ENCODE peak calls at places on chromosomes 3 and 15, in eight cellular contexts. One of them, this sample, is unnamed.

GRCh38 chr3:64329037-64329436 is 103.8 kb upstream of the PRICKLE2 start:
- DNase-seq in IMR-90: no peak
- DNase-seq in lower lobe of right lung: no peak
- DNase-seq in AG08396: no peak
- DNase-seq in stimulated activated CD4-positive, alpha-beta T cell treated with anti-CD3 and anti-CD28 coated beads, Interleukin-15, amount 100 ng/mL, for 1 hour: no peak
- DNase-seq in PC-3: no peak
- DNase-seq in cardiac fibroblast: no peak
- DNase-seq in NCI-H1694 treated with DMSO at 0.1 percent for 48 hours: no peak
- DNase-seq in this sample: no peak

GRCh38 chr15:59420986-59421618 is 16.9 kb upstream of the FAM81A start:
- DNase-seq in lower lobe of right lung: no peak
- DNase-seq in PC-3: peak; percentile 6
- DNase-seq in cardiac fibroblast: peak; percentile 64
- DNase-seq in stimulated activated CD4-positive, alpha-beta T cell treated with anti-CD3 and anti-CD28 coated beads, Interleukin-15, amount 100 ng/mL, for 1 hour: no peak
- DNase-seq in AG08396: peak; percentile 35
- DNase-seq in IMR-90: peak; percentile 55
- DNase-seq in NCI-H1694 treated with DMSO at 0.1 percent for 48 hours: no peak
- DNase-seq in this sample: no peak

GRCh38 chr15:63246691-63247464 is 30.5 kb upstream of the APH1B start:
- DNase-seq in AG08396: no peak
- DNase-seq in lower lobe of right lung: no peak
- DNase-seq in NCI-H1694 treated with DMSO at 0.1 percent for 48 hours: no peak
- DNase-seq in IMR-90: peak; percentile 91
- DNase-seq in PC-3: peak; percentile 27
- DNase-seq in cardiac fibroblast: peak; percentile 85
- DNase-seq in stimulated activated CD4-positive, alpha-beta T cell treated with anti-CD3 and anti-CD28 coated beads, Interleukin-15, amount 100 ng/mL, for 1 hour: no peak
- DNase-seq in this sample: no peak

GRCh38 chr3:82595530-82595929 is 834.1 kb upstream of the GBE1 start:
- DNase-seq in cardiac fibroblast: no peak
- DNase-seq in NCI-H1694 treated with DMSO at 0.1 percent for 48 hours: no peak
- DNase-seq in IMR-90: no peak
- DNase-seq in stimulated activated CD4-positive, alpha-beta T cell treated with anti-CD3 and anti-CD28 coated beads, Interleukin-15, amount 100 ng/mL, for 1 hour: no peak
- DNase-seq in PC-3: no peak
- DNase-seq in lower lobe of right lung: no peak
- DNase-seq in AG08396: no peak
- DNase-seq in this sample: no peak

GRCh38 chr3:156388469-156389150 is 166.3 kb downstream of the SSR3 start:
- DNase-seq in NCI-H1694 treated with DMSO at 0.1 percent for 48 hours: peak; percentile 33
- DNase-seq in lower lobe of right lung: no peak
- DNase-seq in cardiac fibroblast: peak; percentile 71
- DNase-seq in AG08396: peak; percentile 61
- DNase-seq in PC-3: no peak
- DNase-seq in IMR-90: peak; percentile 84
- DNase-seq in stimulated activated CD4-positive, alpha-beta T cell treated with anti-CD3 and anti-CD28 coated beads, Interleukin-15, amount 100 ng/mL, for 1 hour: no peak
- DNase-seq in this sample: no peak

GRCh38 chr3:38354588-38355344 is 8.2 kb downstream of the XYLB start:
- DNase-seq in stimulated activated CD4-positive, alpha-beta T cell treated with anti-CD3 and anti-CD28 coated beads, Interleukin-15, amount 100 ng/mL, for 1 hour: no peak
- DNase-seq in NCI-H1694 treated with DMSO at 0.1 percent for 48 hours: peak; percentile 8
- DNase-seq in PC-3: peak; percentile 78
- DNase-seq in AG08396: no peak
- DNase-seq in cardiac fibroblast: peak; percentile 73
- DNase-seq in IMR-90: peak; percentile 68
- DNase-seq in lower lobe of right lung: no peak
- DNase-seq in this sample: no peak

GRCh38 chr3:27089063-27089462 is 280.1 kb downstream of the NEK10 start:
- DNase-seq in lower lobe of right lung: no peak
- DNase-seq in PC-3: no peak
- DNase-seq in NCI-H1694 treated with DMSO at 0.1 percent for 48 hours: no peak
- DNase-seq in AG08396: no peak
- DNase-seq in IMR-90: no peak
- DNase-seq in stimulated activated CD4-positive, alpha-beta T cell treated with anti-CD3 and anti-CD28 coated beads, Interleukin-15, amount 100 ng/mL, for 1 hour: no peak
- DNase-seq in cardiac fibroblast: peak; percentile 43
- DNase-seq in this sample: no peak

GRCh38 chr3:128060473-128061381 is 8.5 kb downstream of the SEC61A1 start:
- DNase-seq in stimulated activated CD4-positive, alpha-beta T cell treated with anti-CD3 and anti-CD28 coated beads, Interleukin-15, amount 100 ng/mL, for 1 hour: no peak
- DNase-seq in AG08396: peak; percentile 83
- DNase-seq in lower lobe of right lung: no peak
- DNase-seq in IMR-90: peak; percentile 100
- DNase-seq in cardiac fibroblast: peak; percentile 70
- DNase-seq in PC-3: peak; percentile 33
- DNase-seq in NCI-H1694 treated with DMSO at 0.1 percent for 48 hours: no peak
- DNase-seq in this sample: no peak

GRCh38 chr15:56805466-56806146 is 72.3 kb upstream of the ZNF280D start:
- DNase-seq in NCI-H1694 treated with DMSO at 0.1 percent for 48 hours: no peak
- DNase-seq in stimulated activated CD4-positive, alpha-beta T cell treated with anti-CD3 and anti-CD28 coated beads, Interleukin-15, amount 100 ng/mL, for 1 hour: no peak
- DNase-seq in PC-3: peak; percentile 71
- DNase-seq in AG08396: peak; percentile 57
- DNase-seq in IMR-90: peak; percentile 87
- DNase-seq in cardiac fibroblast: peak; percentile 87
- DNase-seq in lower lobe of right lung: no peak
- DNase-seq in this sample: no peak

GRCh38 chr3:141367038-141367730 is 1.1 kb upstream of the ZBTB38 start:
- DNase-seq in IMR-90: peak; percentile 100
- DNase-seq in NCI-H1694 treated with DMSO at 0.1 percent for 48 hours: no peak
- DNase-seq in lower lobe of right lung: no peak
- DNase-seq in cardiac fibroblast: peak; percentile 99
- DNase-seq in stimulated activated CD4-positive, alpha-beta T cell treated with anti-CD3 and anti-CD28 coated beads, Interleukin-15, amount 100 ng/mL, for 1 hour: no peak
- DNase-seq in AG08396: peak; percentile 78
- DNase-seq in PC-3: peak; percentile 91
- DNase-seq in this sample: no peak

GRCh38 chr3:147987549-147987948 is 578.4 kb downstream of the ZIC1 start:
- DNase-seq in stimulated activated CD4-positive, alpha-beta T cell treated with anti-CD3 and anti-CD28 coated beads, Interleukin-15, amount 100 ng/mL, for 1 hour: no peak
- DNase-seq in NCI-H1694 treated with DMSO at 0.1 percent for 48 hours: no peak
- DNase-seq in AG08396: no peak
- DNase-seq in cardiac fibroblast: no peak
- DNase-seq in IMR-90: no peak
- DNase-seq in lower lobe of right lung: no peak
- DNase-seq in PC-3: no peak
- DNase-seq in this sample: no peak

GRCh38 chr15:89067751-89068150 is 20.5 kb upstream of the ABHD2 start:
- DNase-seq in lower lobe of right lung: no peak
- DNase-seq in stimulated activated CD4-positive, alpha-beta T cell treated with anti-CD3 and anti-CD28 coated beads, Interleukin-15, amount 100 ng/mL, for 1 hour: no peak
- DNase-seq in IMR-90: peak; percentile 61
- DNase-seq in AG08396: no peak
- DNase-seq in cardiac fibroblast: no peak
- DNase-seq in NCI-H1694 treated with DMSO at 0.1 percent for 48 hours: no peak
- DNase-seq in PC-3: no peak
- DNase-seq in this sample: no peak

GRCh38 chr15:40746916-40747418 is 8.1 kb downstream of the RMDN3 start:
- DNase-seq in IMR-90: peak; percentile 40
- DNase-seq in stimulated activated CD4-positive, alpha-beta T cell treated with anti-CD3 and anti-CD28 coated beads, Interleukin-15, amount 100 ng/mL, for 1 hour: no peak
- DNase-seq in AG08396: no peak
- DNase-seq in lower lobe of right lung: no peak
- DNase-seq in PC-3: no peak
- DNase-seq in NCI-H1694 treated with DMSO at 0.1 percent for 48 hours: no peak
- DNase-seq in cardiac fibroblast: peak; percentile 84
- DNase-seq in this sample: no peak